ENCODE peak calls at places on chromosomes 7 and 10, in four cellular contexts. One of them, this sample, is unnamed.

GRCh38 chr10:130636303-130636702 is 500.1 kb downstream of the GLRX3 start:
- DNase-seq in stomach: no peak
- DNase-seq in effector memory CD4-positive, alpha-beta T cell: no peak
- DNase-seq in Jurkat, Clone E6-1: no peak
- DNase-seq in this sample: peak

GRCh38 chr10:37679465-37679864 is 177.9 kb downstream of the ZNF248 start:
- DNase-seq in effector memory CD4-positive, alpha-beta T cell: no peak
- DNase-seq in Jurkat, Clone E6-1: no peak
- DNase-seq in stomach: no peak
- DNase-seq in this sample: no peak

GRCh38 chr10:122264442-122264841 is 6.7 kb upstream of the BTBD16 start:
- DNase-seq in effector memory CD4-positive, alpha-beta T cell: no peak
- DNase-seq in Jurkat, Clone E6-1: no peak
- DNase-seq in stomach: no peak
- DNase-seq in this sample: no peak

GRCh38 chr10:59387951-59388431 is 25.6 kb upstream of the FAM13C start:
- DNase-seq in Jurkat, Clone E6-1: no peak
- DNase-seq in effector memory CD4-positive, alpha-beta T cell: no peak
- DNase-seq in stomach: no peak
- DNase-seq in this sample: no peak

GRCh38 chr10:1670541-1671365 is 66.6 kb downstream of the ADARB2 start:
- DNase-seq in effector memory CD4-positive, alpha-beta T cell: no peak
- DNase-seq in Jurkat, Clone E6-1: no peak
- DNase-seq in stomach: no peak
- DNase-seq in this sample: no peak

GRCh38 chr7:111919690-111920179 is 286.5 kb downstream of the DOCK4 start:
- DNase-seq in effector memory CD4-positive, alpha-beta T cell: no peak
- DNase-seq in Jurkat, Clone E6-1: no peak
- DNase-seq in stomach: no peak
- DNase-seq in this sample: no peak

GRCh38 chr10:124724279-124725027 is 19.7 kb downstream of the FAM53B start:
- DNase-seq in stomach: peak
- DNase-seq in Jurkat, Clone E6-1: no peak
- DNase-seq in effector memory CD4-positive, alpha-beta T cell: no peak
- DNase-seq in this sample: no peak

GRCh38 chr7:66571568-66571967 is 57.1 kb upstream of the KCTD7 start:
- DNase-seq in effector memory CD4-positive, alpha-beta T cell: no peak
- DNase-seq in stomach: no peak
- DNase-seq in Jurkat, Clone E6-1: no peak
- DNase-seq in this sample: no peak

GRCh38 chr7:155402941-155403340 is 55.0 kb upstream of the EN2 start:
- DNase-seq in stomach: no peak
- DNase-seq in Jurkat, Clone E6-1: no peak
- DNase-seq in effector memory CD4-positive, alpha-beta T cell: no peak
- DNase-seq in this sample: no peak

GRCh38 chr10:65793738-65794425 is 1132.0 kb upstream of the LRRTM3 start:
- DNase-seq in Jurkat, Clone E6-1: no peak
- DNase-seq in effector memory CD4-positive, alpha-beta T cell: no peak
- DNase-seq in stomach: peak
- DNase-seq in this sample: no peak

GRCh38 chr10:130061760-130062159 is 48.9 kb downstream of the C10orf143 start:
- DNase-seq in stomach: no peak
- DNase-seq in effector memory CD4-positive, alpha-beta T cell: no peak
- DNase-seq in Jurkat, Clone E6-1: no peak
- DNase-seq in this sample: no peak

This sample was measured in lung.